ENCODE peak calls at places on chromosomes 6 and 20, in four cellular contexts. Y, M, F and L are unnamed samples.

GRCh38 chr20:57197352-57198198 is 68.9 kb downstream of the BMP7 start:
- DNase-seq in F (no peak), Y (peak), M (no peak), L (no peak)

GRCh38 chr6:90049295-90049694 is 155.0 kb downstream of the GJA10 start:
- DNase-seq in F (no peak), Y (no peak), M (no peak), L (no peak)

GRCh38 chr6:91435630-91436029 is 848.8 kb upstream of the MAP3K7 start:
- DNase-seq in Y (no peak), F (peak), M (no peak), L (no peak)

GRCh38 chr6:92577077-92577719 is 842.2 kb downstream of the EPHA7 start:
- DNase-seq in M (no peak), F (peak), Y (no peak), L (no peak)

GRCh38 chr20:32010096-32010495 is at the start of gene CCM2L:
- DNase-seq in Y (no peak), M (no peak), F (peak), L (no peak)

GRCh38 chr6:13559251-13559650 is 15.2 kb upstream of the SIRT5 start:
- DNase-seq in M (no peak), Y (no peak), F (no peak), L (no peak)

GRCh38 chr6:34414999-34415858 is 10.6 kb downstream of the RPS10 start:
- DNase-seq in Y (peak), M (no peak), F (peak), L (no peak)

GRCh38 chr6:163991326-163991725 is 576.8 kb downstream of the QKI start:
- DNase-seq in F (no peak), M (no peak), Y (no peak), L (no peak)

GRCh38 chr6:168865522-168865921 is 388.1 kb downstream of the THBS2 start:
- DNase-seq in F (no peak), M (no peak), Y (no peak), L (no peak)

GRCh38 chr6:105753184-105754097 is 332.7 kb upstream of the PRDM1 start:
- DNase-seq in M (no peak), Y (no peak), F (no peak), L (no peak)

GRCh38 chr6:100202417-100203194 is 208.6 kb upstream of the MCHR2 start:
- DNase-seq in F (peak), M (peak), Y (peak), L (peak)

GRCh38 chr20:20603339-20603990 is 109.0 kb downstream of the RALGAPA2 start:
- DNase-seq in Y (no peak), F (no peak), M (no peak), L (no peak)

GRCh38 chr6:166926748-166927147 is 29.6 kb downstream of the RNASET2 start:
- DNase-seq in F (no peak), Y (no peak), M (no peak), L (no peak)

GRCh38 chr6:156423829-156424228 is 353.3 kb upstream of the ARID1B start:
- DNase-seq in F (no peak), M (no peak), Y (no peak), L (no peak)

GRCh38 chr6:69422474-69422873 is 374.3 kb downstream of the LMBRD1 start:
- DNase-seq in Y (no peak), F (no peak), M (no peak), L (no peak)

GRCh38 chr20:19451591-19452295 is 239.3 kb downstream of the SLC24A3 start:
- DNase-seq in M (no peak), F (no peak), Y (no peak), L (no peak)

GRCh38 chr6:137804647-137805046 is 62.4 kb upstream of the TNFAIP3 start:
- DNase-seq in Y (no peak), M (no peak), F (peak), L (no peak)

GRCh38 chr20:62360854-62361798 is 6.0 kb downstream of the LAMA5 start:
- DNase-seq in Y (no peak), F (no peak), M (no peak), L (no peak)

GRCh38 chr6:7440476-7440875 is 50.9 kb downstream of the RIOK1 start:
- DNase-seq in Y (no peak), M (no peak), F (no peak), L (no peak)

GRCh38 chr20:46641424-46641823 is 9.8 kb downstream of the SLC13A3 start:
- DNase-seq in F (no peak), M (no peak), Y (no peak), L (no peak)

DNA sequence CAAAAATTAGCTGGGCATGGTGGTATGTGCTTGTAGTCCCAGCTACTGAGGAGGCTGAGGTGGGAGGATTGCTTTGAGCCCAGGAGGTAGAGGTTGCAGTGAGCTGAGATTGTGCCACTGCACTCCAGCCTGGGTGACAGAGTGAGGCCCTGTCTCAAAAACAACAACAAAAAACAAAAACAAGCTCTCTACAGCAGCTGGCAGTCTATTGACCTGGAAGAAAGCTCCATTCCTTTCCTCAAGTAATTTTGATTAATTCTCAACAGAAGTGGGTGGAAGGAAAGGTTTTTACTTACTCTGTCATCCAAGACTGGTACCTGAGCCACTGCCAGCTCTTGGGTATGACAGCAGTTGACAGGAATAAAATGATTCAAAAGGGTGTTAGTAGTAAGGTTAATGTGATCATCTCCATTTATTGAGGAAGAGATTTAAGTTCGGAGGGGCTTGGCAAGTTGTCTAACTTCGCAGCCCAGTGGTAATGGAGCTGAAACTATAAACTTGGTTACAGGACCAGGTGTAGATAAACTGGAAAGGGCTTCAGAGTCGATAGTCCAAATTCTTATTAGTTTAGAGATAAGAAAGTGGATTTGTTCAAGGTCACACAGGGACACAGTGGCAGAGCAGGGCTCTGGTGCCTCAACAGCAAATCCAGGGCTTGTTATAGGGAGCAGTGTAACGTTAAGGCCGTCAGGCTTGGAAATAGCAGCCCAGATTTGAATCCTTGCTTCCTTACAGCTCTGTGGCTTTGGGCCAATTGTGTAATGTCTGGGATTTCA is 14.8 kb downstream of the SRSF3 start:
- DNase-seq in F (no peak), Y (no peak), M (no peak), L (no peak)
- TF ChIP-seq POLR2A in F (no peak), Y (no peak), M (no peak), L (no peak)

DNA sequence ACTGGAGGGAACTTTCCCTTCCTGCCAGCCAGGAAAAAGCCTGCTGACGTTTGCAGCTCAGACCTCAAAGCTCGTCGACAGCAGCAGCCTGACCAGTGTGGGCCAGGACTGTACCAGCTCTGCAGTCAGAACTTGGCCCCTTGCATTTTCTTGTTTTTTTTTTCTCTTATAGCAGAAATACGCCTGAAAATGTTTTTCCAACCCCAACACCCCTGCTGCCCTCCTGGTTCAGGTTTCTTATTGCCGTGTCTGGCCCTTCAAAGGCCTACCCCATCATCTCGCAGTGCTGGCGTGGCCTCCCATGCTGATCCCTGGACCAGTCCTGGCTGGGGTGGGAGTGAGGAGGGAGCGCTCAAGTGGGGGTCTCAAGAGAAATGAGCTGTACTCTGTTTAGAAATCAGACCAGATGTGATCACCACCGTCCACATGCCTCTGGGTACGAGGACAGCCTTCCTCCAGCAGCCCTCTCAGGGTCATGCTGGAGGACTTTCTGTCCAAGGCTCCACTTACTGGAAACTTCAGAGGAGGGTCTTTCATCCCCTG is 169.0 kb downstream of the FOXC1 start:
- DNase-seq in Y (no peak), M (no peak), F (no peak), L (no peak)
- TF ChIP-seq POLR2A in Y (no peak), M (no peak), F (no peak), L (no peak)

GRCh38 chr6:20302168-20302567 is 89.9 kb upstream of the MBOAT1 start:
- DNase-seq in F (no peak), Y (no peak), M (no peak), L (no peak)
- TF ChIP-seq POLR2A in F (no peak), Y (no peak), M (no peak), L (no peak)

DNA sequence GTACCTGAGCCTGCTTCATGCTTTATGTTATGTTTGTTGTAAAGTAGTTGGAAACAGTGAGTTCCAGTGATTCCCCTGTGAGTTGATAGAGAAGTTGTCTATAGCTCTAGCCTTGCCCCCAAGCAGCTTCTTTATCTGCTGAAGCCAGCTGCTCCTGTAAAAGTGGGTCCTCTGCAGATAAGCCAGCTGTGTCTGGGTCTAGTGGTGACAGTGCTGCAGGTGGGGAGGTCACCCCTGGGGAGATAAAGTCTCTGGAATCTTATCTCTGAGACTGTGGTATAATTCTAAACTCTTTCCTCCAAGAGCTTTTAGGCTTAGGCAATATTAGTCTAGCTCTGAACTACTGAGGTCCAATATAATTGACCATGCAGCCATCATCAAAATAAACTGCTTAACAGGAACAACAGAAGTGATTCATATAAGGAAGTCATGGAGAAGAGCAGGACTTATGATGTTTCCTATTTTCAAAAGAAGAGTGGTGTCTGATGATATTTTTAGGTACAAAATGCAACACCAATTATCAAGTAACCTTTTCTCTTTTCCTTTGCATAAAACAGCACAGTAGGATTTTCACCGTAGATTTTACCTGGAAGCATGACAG is 44.2 kb upstream of the TMEM217 start:
- DNase-seq in F (peak), Y (no peak), M (no peak), L (no peak)
- TF ChIP-seq POLR2A in F (no peak), Y (no peak), M (no peak), L (no peak)

GRCh38 chr6:11710968-11711643 is 67.5 kb downstream of the ADTRP start:
- DNase-seq in M (no peak), F (no peak), Y (no peak), L (no peak)
- TF ChIP-seq POLR2A in M (no peak), F (no peak), Y (no peak), L (no peak)

GRCh38 chr20:22797103-22797502 is 212.7 kb upstream of the FOXA2 start:
- DNase-seq in M (no peak), Y (no peak), F (peak), L (no peak)
- TF ChIP-seq POLR2A in M (no peak), Y (no peak), F (no peak), L (no peak)

DNA sequence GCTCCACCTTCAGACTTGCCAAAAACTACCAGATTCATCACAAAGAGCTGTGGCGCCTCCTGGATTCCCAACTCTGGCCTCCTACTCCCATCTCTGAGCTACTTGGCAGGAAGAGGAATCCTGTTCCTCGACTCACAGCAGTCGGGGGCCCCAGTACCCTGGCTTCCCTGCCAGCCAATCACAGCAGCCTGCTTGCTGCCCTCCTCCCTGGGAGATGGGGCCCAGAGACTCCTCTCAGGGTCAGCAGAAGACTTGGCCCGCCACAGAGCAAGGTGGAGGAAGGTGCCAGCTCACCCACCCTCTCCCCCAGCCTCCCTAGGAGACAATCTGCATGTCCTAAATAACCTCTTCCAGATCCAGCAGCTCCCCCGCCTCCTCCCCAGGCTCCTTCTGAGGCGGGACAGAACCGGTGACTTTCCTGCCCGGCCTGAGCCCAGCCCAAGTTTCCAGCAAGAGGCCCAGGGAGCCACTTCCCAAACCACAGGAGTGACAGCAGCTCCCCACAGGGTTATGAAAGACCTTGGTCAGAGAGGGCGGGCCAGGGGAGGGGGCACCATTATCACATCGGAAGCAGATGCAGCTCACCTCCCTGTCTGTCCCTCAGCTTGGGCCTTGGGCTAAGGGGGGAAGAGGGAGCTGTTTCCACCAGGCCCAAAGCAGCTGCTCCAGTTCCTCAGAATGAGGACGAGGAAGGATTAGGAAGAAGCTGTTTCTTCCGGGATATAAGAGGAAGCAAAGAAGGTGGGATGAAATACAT is 2.3 kb downstream of the CCND3 start:
- DNase-seq in F (no peak), Y (peak), M (no peak), L (no peak)
- TF ChIP-seq POLR2A in F (no peak), Y (no peak), M (no peak), L (no peak)